ENCODE peak calls at places on chromosomes 16 and 17, in four cellular contexts. F is ascending aorta, E is A549, B is IMR-90. P is an unnamed sample. For H3K4me1, the result is how much of the 10 kb centered on the place peaks cover.

GRCh38 chr17:37179893-37180292 is 195.9 kb upstream of the C17orf78 start:
- DNase-seq in B (peak), F (no peak), E (no peak), P (no peak)

GRCh38 chr17:81523139-81524062 is 4.8 kb upstream of the FSCN2 start:
- DNase-seq in E (no peak), B (peak), F (no peak), P (no peak)

GRCh38 chr17:20116683-20117309 is 107.6 kb downstream of the SPECC1 start:
- DNase-seq in E (peak), B (peak), F (no peak), P (peak)

GRCh38 chr16:25126820-25127232 is 15.3 kb downstream of the LCMT1 start:
- DNase-seq in E (peak), B (peak), F (no peak), P (no peak)

GRCh38 chr17:17001076-17001777 is 29.3 kb upstream of the TNFRSF13B start:
- DNase-seq in B (no peak), E (no peak), F (no peak), P (no peak)

GRCh38 chr17:28344011-28344410 is 8.4 kb downstream of the TNFAIP1 start:
- DNase-seq in E (no peak), B (no peak), F (no peak), P (no peak)

GRCh38 chr17:51486885-51487520 is 226.7 kb downstream of the UTP18 start:
- DNase-seq in B (no peak), E (no peak), F (no peak), P (no peak)

GRCh38 chr17:30161601-30162000 is 45.0 kb downstream of the NSRP1 start:
- DNase-seq in E (no peak), F (no peak), B (peak), P (no peak)

GRCh38 chr17:81703747-81704654 is 834 bp downstream of the MRPL12 start:
- DNase-seq in E (no peak), B (no peak), F (no peak), P (no peak)

GRCh38 chr17:51805765-51806164 is 352.7 kb downstream of the CA10 start:
- DNase-seq in F (no peak), E (no peak), B (no peak), P (no peak)

GRCh38 chr16:2499890-2500633 is 13.7 kb upstream of the ATP6V0C start:
- DNase-seq in B (no peak), E (no peak), F (no peak), P (no peak)

GRCh38 chr16:65069766-65070165 is 52.1 kb downstream of the CDH11 start:
- DNase-seq in B (peak), F (no peak), E (no peak), P (no peak)

GRCh38 chr16:35391328-35391727 is 1931.9 kb downstream of the TP53TG3F start:
- DNase-seq in B (peak), E (no peak), F (no peak), P (no peak)

GRCh38 chr16:55543470-55543869 is 23.0 kb upstream of the CAPNS2 start:
- DNase-seq in B (peak), F (no peak), E (no peak), P (no peak)

GRCh38 chr16:19354371-19354770 is 63.3 kb upstream of the TMC5 start:
- DNase-seq in F (no peak), B (no peak), E (no peak), P (no peak)

GRCh38 chr17:74096456-74096855 is 107.0 kb upstream of the RPL38 start:
- DNase-seq in E (no peak), F (no peak), B (no peak), P (no peak)

GRCh38 chr16:71853413-71853812 is 7.6 kb downstream of the ATXN1L start:
- DNase-seq in E (no peak), B (no peak), F (no peak), P (no peak)

GRCh38 chr17:75704963-75705875 is 16.0 kb upstream of the ITGB4 start:
- DNase-seq in E (no peak), B (no peak), F (no peak), P (no peak)

GRCh38 chr17:18974407-18975149 is 22.6 kb downstream of the SLC5A10 start:
- DNase-seq in B (peak), E (no peak), F (no peak), P (no peak)

GRCh38 chr16:86530251-86531192 is 20.2 kb downstream of the FOXF1 start:
- DNase-seq in E (no peak), B (no peak), F (no peak), P (no peak)

GRCh38 chr16:12257926-12258561 is 281.5 kb downstream of the SNX29 start:
- DNase-seq in B (no peak), F (no peak), E (no peak), P (no peak)

GRCh38 chr17:43536236-43537088 is 9.7 kb downstream of the ETV4 start:
- DNase-seq in E (no peak), F (no peak), B (peak), P (no peak)

GRCh38 chr16:30066882-30067583 is 1.5 kb downstream of the ALDOA start:
- DNase-seq in B (no peak), F (no peak), E (no peak), P (no peak)

GRCh38 chr16:30063893-30064745 is 1.4 kb upstream of the ALDOA start:
- DNase-seq in B (peak), F (peak), E (peak), P (no peak)

GRCh38 chr16:30065943-30066881 is 652 bp downstream of the ALDOA start:
- DNase-seq in B (peak), E (no peak), F (no peak), P (no peak)

GRCh38 chr16:30064746-30065111 is 831 bp upstream of the ALDOA start:
- DNase-seq in F (no peak), E (no peak), B (no peak), P (no peak)

DNA sequence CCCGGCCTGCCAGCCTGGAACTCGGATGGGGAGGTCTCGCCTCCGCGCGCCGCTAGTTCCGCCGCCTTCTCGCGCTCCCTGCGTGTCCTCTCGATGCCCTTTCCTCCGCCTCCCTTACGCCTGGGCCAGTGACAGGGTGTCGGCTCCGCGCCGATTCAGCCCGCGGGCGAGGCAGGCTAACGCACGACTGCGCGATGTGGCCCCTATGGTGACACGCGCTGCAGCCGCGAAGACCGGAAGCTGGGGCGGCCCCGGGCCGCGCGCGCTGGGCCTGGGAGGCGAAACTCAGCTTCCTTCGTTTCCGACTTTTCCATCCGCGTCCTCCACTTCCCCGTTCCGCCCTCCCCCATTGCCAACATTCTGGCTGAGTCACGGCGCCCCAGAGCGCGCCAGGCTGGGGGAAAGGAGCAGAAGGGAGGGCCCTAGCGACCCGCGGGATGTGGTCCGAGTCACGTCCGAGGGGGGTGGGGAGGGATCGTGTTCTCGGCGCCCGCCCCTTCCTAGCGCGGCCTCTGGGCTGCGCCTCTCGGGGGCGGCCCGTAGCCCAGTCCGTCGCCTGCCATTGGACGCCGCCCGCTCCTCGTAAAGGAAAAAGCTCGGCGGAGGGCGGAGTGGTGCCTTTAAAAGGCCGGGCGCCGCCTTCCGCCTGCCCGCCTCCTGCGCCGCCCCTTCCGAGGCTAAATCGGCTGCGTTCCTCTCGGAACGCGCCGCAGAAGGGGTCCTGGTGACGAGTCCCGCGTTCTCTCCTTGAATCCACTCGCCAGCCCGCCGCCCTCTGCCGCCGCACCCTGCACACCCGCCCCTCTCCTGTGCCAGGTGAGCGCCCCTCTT is at the start of gene ALDOA:
- DNase-seq in B (peak), E (peak), F (peak), P (peak)
- H3K4me1 ChIP-seq in B (under half), E (under half), F (half or more), P (half or more)

DNA sequence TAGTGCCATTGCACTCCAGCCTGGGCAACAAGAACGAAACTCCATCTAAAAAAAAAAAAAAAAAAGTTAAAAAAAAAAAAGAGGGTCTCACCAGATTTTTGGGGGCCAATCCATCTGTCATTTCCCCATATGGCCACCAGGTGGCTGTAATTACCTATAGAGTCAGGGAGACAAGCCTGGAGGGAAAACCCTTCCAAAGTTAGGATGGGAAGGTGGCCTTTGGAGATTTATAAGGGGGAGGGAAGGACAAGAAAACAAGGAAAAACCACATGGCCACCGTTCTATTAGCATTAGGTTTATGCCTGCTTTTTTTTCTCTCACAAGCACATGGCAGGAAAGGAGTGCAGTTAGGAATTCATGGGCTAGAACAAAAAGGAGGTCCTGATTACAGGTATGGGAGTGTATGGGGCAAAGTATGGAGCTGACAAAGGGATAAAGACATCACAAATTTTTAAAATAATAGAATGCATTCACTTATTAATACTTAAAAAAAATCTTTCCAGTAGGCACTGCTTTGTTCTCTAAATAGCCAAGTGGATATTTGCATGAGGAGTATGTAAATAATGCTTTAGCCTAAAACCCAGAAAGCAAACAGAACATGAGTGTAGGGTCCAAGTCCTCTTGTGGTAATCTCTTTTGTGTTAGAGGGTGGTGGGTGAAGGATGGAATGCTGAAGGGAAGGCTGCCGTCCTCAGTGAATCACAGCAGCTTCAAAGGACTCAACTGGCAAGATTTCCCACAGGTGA is 5.1 kb downstream of the CYB5D1 start:
- DNase-seq in F (no peak), B (peak), E (peak), P (peak)
- TF ChIP-seq CTCF in F (peak), B (peak), E (peak), P (peak)

GRCh38 chr17:78377858-78378224 is 608 bp upstream of the PGS1 start:
- DNase-seq in B (no peak), F (no peak), E (no peak), P (no peak)

GRCh38 chr17:78374631-78375274 is 3.7 kb upstream of the PGS1 start:
- DNase-seq in F (no peak), B (peak), E (no peak), P (no peak)

GRCh38 chr17:78375401-78376079 is 2.9 kb upstream of the PGS1 start:
- DNase-seq in B (peak), E (no peak), F (peak), P (no peak)

GRCh38 chr17:78374189-78374588 is 4.3 kb upstream of the PGS1 start:
- DNase-seq in B (no peak), E (no peak), F (no peak), P (no peak)

GRCh38 chr17:78376161-78376560 is 2.3 kb upstream of the PGS1 start:
- DNase-seq in E (no peak), F (no peak), B (no peak), P (no peak)
- H3K27ac ChIP-seq in E (no peak), F (no peak), B (peak), P (no peak)

GRCh38 chr16:89078172-89078571 is 15.5 kb upstream of the ACSF3 start:
- DNase-seq in E (no peak), F (no peak), B (no peak), P (no peak)
- H3K4me1 ChIP-seq in E (under half), F (under half), B (under half), P (under half)

DNA sequence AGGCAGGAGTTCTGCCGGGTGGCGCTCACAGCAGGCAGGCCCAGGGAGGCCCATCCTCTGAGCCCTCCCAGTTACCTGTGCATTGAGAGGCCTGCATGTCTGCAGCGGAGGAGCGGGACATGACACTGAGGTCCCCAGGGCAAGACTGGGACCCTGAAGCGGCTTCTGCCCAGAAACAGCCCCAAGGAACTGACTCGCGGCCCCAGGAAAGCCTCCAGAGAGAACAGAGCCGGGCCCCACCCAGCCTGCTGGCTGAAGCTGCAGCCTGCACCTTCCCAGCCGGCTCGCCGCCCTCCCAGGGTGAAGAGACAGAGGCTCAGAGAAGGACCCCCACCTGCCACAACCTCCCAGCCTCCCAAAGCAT is 16.5 kb downstream of the ZNF423 start:
- DNase-seq in B (no peak), F (no peak), E (no peak), P (no peak)
- TF ChIP-seq CTCF in B (no peak), F (no peak), E (no peak), P (no peak)

GRCh38 chr16:69839798-69840409 is 77.8 kb downstream of the WWP2 start:
- DNase-seq in B (no peak), E (no peak), F (no peak), P (no peak)
- H3K27ac ChIP-seq in B (no peak), E (no peak), F (peak), P (no peak)

GRCh38 chr17:289409-289808 is 63.2 kb downstream of the RPH3AL start:
- DNase-seq in B (no peak), E (no peak), F (no peak), P (no peak)

GRCh38 chr17:290121-290521 is 62.5 kb downstream of the RPH3AL start:
- DNase-seq in E (no peak), B (no peak), F (no peak), P (no peak)

GRCh38 chr17:292531-293382 is 59.9 kb downstream of the RPH3AL start:
- DNase-seq in F (no peak), B (no peak), E (no peak), P (no peak)

GRCh38 chr17:290626-291025 is 62.0 kb downstream of the RPH3AL start:
- DNase-seq in B (no peak), F (no peak), E (no peak), P (no peak)

DNA sequence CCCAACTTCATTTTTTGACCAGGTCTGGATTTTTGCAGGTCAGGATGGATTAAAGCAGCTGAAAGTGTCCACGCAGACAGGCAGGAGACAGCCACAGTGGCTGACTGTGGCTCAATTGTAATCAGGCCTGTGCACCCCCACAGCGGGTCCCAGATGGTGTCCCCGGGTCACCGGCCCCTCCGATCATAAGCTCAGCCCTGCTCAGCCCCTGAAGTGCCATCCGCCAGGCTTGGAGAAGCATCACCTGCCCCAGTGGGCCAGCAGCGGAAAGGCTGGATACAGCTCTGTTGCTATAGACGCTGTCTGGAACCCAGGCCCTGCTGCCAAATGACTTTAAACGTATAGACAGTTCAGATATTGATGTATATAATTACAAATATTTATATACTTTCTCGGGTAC is 60.6 kb downstream of the RPH3AL start:
- DNase-seq in B (no peak), E (no peak), F (no peak), P (no peak)
- H3K4me1 ChIP-seq in B (under half), E (under half), F (under half), P (under half)

GRCh38 chr17:163514-164103 is 17.8 kb downstream of the DOC2B start:
- DNase-seq in F (no peak), E (no peak), B (no peak), P (no peak)
- TF ChIP-seq CTCF in F (no peak), E (peak), B (no peak), P (no peak)

DNA sequence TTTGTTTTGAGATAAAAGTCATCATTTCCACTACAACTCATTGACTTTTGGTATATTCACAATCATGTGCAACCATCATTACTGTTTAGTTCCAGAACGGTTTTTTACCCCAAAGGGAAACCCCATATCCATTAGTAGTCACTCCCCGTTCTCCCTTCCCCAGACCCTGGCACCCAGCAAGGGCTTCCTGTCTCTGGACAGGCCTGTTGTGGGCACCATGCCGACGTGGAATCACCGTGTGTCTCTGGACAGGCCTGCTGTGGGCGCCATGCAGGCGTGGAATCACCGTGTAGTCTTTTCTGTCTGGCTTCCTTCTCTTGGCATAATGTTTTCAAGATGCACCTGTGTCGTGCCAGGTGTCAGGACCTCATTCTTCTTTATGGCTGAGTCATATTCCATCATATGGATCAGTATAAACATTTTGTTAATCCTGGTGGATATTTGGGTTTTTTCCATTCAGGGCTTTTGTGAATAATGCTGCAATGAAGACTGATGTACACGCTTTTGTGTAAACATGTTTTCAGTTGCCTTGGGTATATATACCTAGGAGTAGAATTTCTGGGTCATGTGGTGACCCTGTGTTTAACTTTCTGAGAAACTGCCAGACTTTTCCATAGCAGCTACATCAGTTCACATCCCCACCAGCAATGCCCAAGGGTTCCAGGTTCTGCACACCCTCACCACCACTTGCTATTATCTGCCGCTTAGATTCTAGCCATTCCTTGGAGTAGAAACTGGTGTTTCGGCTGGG is 19.1 kb downstream of the ENDOV start:
- DNase-seq in B (peak), F (no peak), E (no peak), P (no peak)
- H3K27ac ChIP-seq in B (peak), F (no peak), E (no peak), P (no peak)